ENCODE peak calls at places on chromosomes 7 and 10, in seven cellular contexts. One of them, this sample, is unnamed. For H3K9me3 and H3K27me3, the result is how much of the 10 kb centered on the place peaks cover.

GRCh38 chr10:124903119-124903518 is 38.8 kb upstream of the ZRANB1 start:
- DNase-seq in SK-N-SH: no peak
- DNase-seq in Panc1: no peak
- DNase-seq in tibial artery: no peak
- DNase-seq in suprapubic skin: peak
- DNase-seq in AG04450: no peak
- DNase-seq in body of pancreas: no peak
- DNase-seq in this sample: no peak

GRCh38 chr10:112242769-112243168 is 40.4 kb upstream of the TECTB start:
- DNase-seq in SK-N-SH: no peak
- DNase-seq in Panc1: no peak
- DNase-seq in tibial artery: no peak
- DNase-seq in suprapubic skin: no peak
- DNase-seq in AG04450: no peak
- DNase-seq in body of pancreas: no peak
- DNase-seq in this sample: no peak

GRCh38 chr10:4243651-4244050 is 458.6 kb upstream of the KLF6 start:
- DNase-seq in SK-N-SH: no peak
- DNase-seq in Panc1: peak
- DNase-seq in tibial artery: no peak
- DNase-seq in suprapubic skin: no peak
- DNase-seq in AG04450: peak
- DNase-seq in body of pancreas: peak
- DNase-seq in this sample: no peak

GRCh38 chr10:24953350-24954074 is 1.1 kb upstream of the PRTFDC1 start:
- DNase-seq in SK-N-SH: no peak
- DNase-seq in Panc1: no peak
- DNase-seq in tibial artery: no peak
- DNase-seq in suprapubic skin: no peak
- DNase-seq in AG04450: no peak
- DNase-seq in body of pancreas: no peak
- DNase-seq in this sample: no peak

GRCh38 chr10:101032637-101033201 is 1.7 kb downstream of the SFXN3 start:
- DNase-seq in SK-N-SH: peak
- DNase-seq in Panc1: no peak
- DNase-seq in tibial artery: peak
- DNase-seq in suprapubic skin: peak
- DNase-seq in AG04450: peak
- DNase-seq in body of pancreas: peak
- DNase-seq in this sample: peak

GRCh38 chr10:99888623-99889022 is 106.2 kb downstream of the ABCC2 start:
- DNase-seq in SK-N-SH: no peak
- DNase-seq in Panc1: no peak
- DNase-seq in tibial artery: no peak
- DNase-seq in suprapubic skin: no peak
- DNase-seq in AG04450: no peak
- DNase-seq in body of pancreas: no peak
- DNase-seq in this sample: no peak

GRCh38 chr7:84009051-84009450 is 185.5 kb downstream of the SEMA3A start:
- DNase-seq in SK-N-SH: no peak
- DNase-seq in Panc1: peak
- DNase-seq in tibial artery: no peak
- DNase-seq in suprapubic skin: no peak
- DNase-seq in AG04450: no peak
- DNase-seq in body of pancreas: no peak
- DNase-seq in this sample: no peak

GRCh38 chr7:151459726-151460473 is 20.0 kb upstream of the CRYGN start:
- DNase-seq in SK-N-SH: peak
- DNase-seq in Panc1: peak
- DNase-seq in tibial artery: peak
- DNase-seq in suprapubic skin: peak
- DNase-seq in AG04450: peak
- DNase-seq in body of pancreas: peak
- DNase-seq in this sample: no peak

GRCh38 chr10:119644215-119644826 is 6.9 kb upstream of the BAG3 start:
- DNase-seq in SK-N-SH: no peak
- DNase-seq in Panc1: no peak
- DNase-seq in tibial artery: no peak
- DNase-seq in suprapubic skin: no peak
- DNase-seq in AG04450: no peak
- DNase-seq in body of pancreas: no peak
- DNase-seq in this sample: no peak

GRCh38 chr7:95871078-95871848 is 98.9 kb downstream of the DYNC1I1 start:
- DNase-seq in SK-N-SH: peak
- DNase-seq in Panc1: peak
- DNase-seq in tibial artery: no peak
- DNase-seq in suprapubic skin: no peak
- DNase-seq in AG04450: peak
- DNase-seq in body of pancreas: peak
- DNase-seq in this sample: no peak

GRCh38 chr7:16492513-16493062 is 27.1 kb upstream of the SOSTDC1 start:
- DNase-seq in SK-N-SH: no peak
- DNase-seq in Panc1: no peak
- DNase-seq in tibial artery: no peak
- DNase-seq in suprapubic skin: no peak
- DNase-seq in AG04450: peak
- DNase-seq in body of pancreas: no peak
- DNase-seq in this sample: no peak

GRCh38 chr7:44046321-44047061 is 2.0 kb downstream of the DBNL start:
- DNase-seq in SK-N-SH: no peak
- DNase-seq in Panc1: no peak
- DNase-seq in tibial artery: no peak
- DNase-seq in suprapubic skin: no peak
- DNase-seq in AG04450: no peak
- DNase-seq in body of pancreas: peak
- DNase-seq in this sample: peak

GRCh38 chr7:98879198-98879988 is 1.1 kb downstream of the TRRAP start:
- DNase-seq in SK-N-SH: peak
- DNase-seq in Panc1: no peak
- DNase-seq in tibial artery: no peak
- DNase-seq in suprapubic skin: peak
- DNase-seq in AG04450: no peak
- DNase-seq in body of pancreas: peak
- DNase-seq in this sample: no peak

GRCh38 chr10:133285217-133285616 is 8.5 kb upstream of the ADAM8 start:
- DNase-seq in SK-N-SH: no peak
- DNase-seq in Panc1: no peak
- DNase-seq in tibial artery: no peak
- DNase-seq in suprapubic skin: no peak
- DNase-seq in AG04450: no peak
- DNase-seq in body of pancreas: no peak
- DNase-seq in this sample: no peak

GRCh38 chr7:2632717-2633537 is 1.1 kb downstream of the TTYH3 start:
- DNase-seq in SK-N-SH: peak
- DNase-seq in Panc1: no peak
- DNase-seq in tibial artery: peak
- DNase-seq in suprapubic skin: peak
- DNase-seq in AG04450: no peak
- DNase-seq in body of pancreas: peak
- DNase-seq in this sample: peak

GRCh38 chr10:127736222-127736914 is 617 bp upstream of the FOXI2 start:
- DNase-seq in SK-N-SH: no peak
- DNase-seq in Panc1: no peak
- DNase-seq in tibial artery: no peak
- DNase-seq in suprapubic skin: no peak
- DNase-seq in AG04450: no peak
- DNase-seq in body of pancreas: no peak
- DNase-seq in this sample: no peak

GRCh38 chr10:14016011-14016536 is 314.6 kb downstream of the FRMD4A start:
- DNase-seq in SK-N-SH: no peak
- DNase-seq in Panc1: no peak
- DNase-seq in tibial artery: peak
- DNase-seq in suprapubic skin: no peak
- DNase-seq in AG04450: no peak
- DNase-seq in body of pancreas: peak
- DNase-seq in this sample: no peak

GRCh38 chr7:99140813-99141212 is 3.1 kb downstream of the SMURF1 start:
- DNase-seq in SK-N-SH: no peak
- DNase-seq in Panc1: no peak
- DNase-seq in tibial artery: no peak
- DNase-seq in suprapubic skin: no peak
- DNase-seq in AG04450: no peak
- DNase-seq in body of pancreas: no peak
- DNase-seq in this sample: no peak

GRCh38 chr7:25392571-25393338 is 164.5 kb upstream of the NPVF start:
- DNase-seq in SK-N-SH: peak
- DNase-seq in Panc1: no peak
- DNase-seq in tibial artery: peak
- DNase-seq in suprapubic skin: no peak
- DNase-seq in AG04450: no peak
- DNase-seq in body of pancreas: peak
- DNase-seq in this sample: no peak

GRCh38 chr7:116691664-116692063 is 19.7 kb downstream of the MET start:
- DNase-seq in SK-N-SH: no peak
- DNase-seq in Panc1: no peak
- DNase-seq in tibial artery: no peak
- DNase-seq in suprapubic skin: no peak
- DNase-seq in AG04450: no peak
- DNase-seq in body of pancreas: no peak
- DNase-seq in this sample: no peak

GRCh38 chr7:153407291-153408046 is 644.7 kb upstream of the DPP6 start:
- DNase-seq in SK-N-SH: no peak
- DNase-seq in Panc1: no peak
- DNase-seq in tibial artery: no peak
- DNase-seq in suprapubic skin: no peak
- DNase-seq in AG04450: no peak
- DNase-seq in body of pancreas: no peak
- DNase-seq in this sample: no peak

GRCh38 chr7:153404781-153405279 is 645.3 kb downstream of the ACTR3B start:
- DNase-seq in SK-N-SH: no peak
- DNase-seq in Panc1: no peak
- DNase-seq in tibial artery: no peak
- DNase-seq in suprapubic skin: no peak
- DNase-seq in AG04450: no peak
- DNase-seq in body of pancreas: no peak
- DNase-seq in this sample: no peak

GRCh38 chr7:153406486-153406872 is 645.7 kb upstream of the DPP6 start:
- DNase-seq in SK-N-SH: no peak
- DNase-seq in Panc1: no peak
- DNase-seq in tibial artery: no peak
- DNase-seq in suprapubic skin: no peak
- DNase-seq in AG04450: no peak
- DNase-seq in body of pancreas: no peak
- DNase-seq in this sample: no peak

GRCh38 chr7:153405704-153406485 is 646.3 kb upstream of the DPP6 start:
- DNase-seq in SK-N-SH: no peak
- DNase-seq in Panc1: no peak
- DNase-seq in tibial artery: no peak
- DNase-seq in suprapubic skin: no peak
- DNase-seq in AG04450: no peak
- DNase-seq in body of pancreas: no peak
- DNase-seq in this sample: no peak

GRCh38 chr7:153408360-153409335 is 643.5 kb upstream of the DPP6 start:
- DNase-seq in SK-N-SH: no peak
- DNase-seq in Panc1: no peak
- DNase-seq in tibial artery: no peak
- DNase-seq in suprapubic skin: no peak
- DNase-seq in AG04450: no peak
- DNase-seq in body of pancreas: no peak
- DNase-seq in this sample: no peak
- H3K9me3 ChIP-seq in SK-N-SH: under half
- H3K9me3 ChIP-seq in Panc1: under half
- H3K9me3 ChIP-seq in tibial artery: under half
- H3K9me3 ChIP-seq in suprapubic skin: under half
- H3K9me3 ChIP-seq in AG04450: half or more
- H3K9me3 ChIP-seq in body of pancreas: under half
- H3K9me3 ChIP-seq in this sample: under half

GRCh38 chr7:128017460-128017859 is 13.8 kb downstream of the LRRC4 start:
- DNase-seq in SK-N-SH: no peak
- DNase-seq in Panc1: no peak
- DNase-seq in tibial artery: no peak
- DNase-seq in suprapubic skin: no peak
- DNase-seq in AG04450: no peak
- DNase-seq in body of pancreas: no peak
- DNase-seq in this sample: no peak
- TF ChIP-seq CTCF in SK-N-SH: no peak
- TF ChIP-seq CTCF in Panc1: no peak
- TF ChIP-seq CTCF in tibial artery: no peak
- TF ChIP-seq CTCF in suprapubic skin: no peak
- TF ChIP-seq CTCF in AG04450: no peak
- TF ChIP-seq CTCF in body of pancreas: no peak
- TF ChIP-seq CTCF in this sample: no peak

DNA sequence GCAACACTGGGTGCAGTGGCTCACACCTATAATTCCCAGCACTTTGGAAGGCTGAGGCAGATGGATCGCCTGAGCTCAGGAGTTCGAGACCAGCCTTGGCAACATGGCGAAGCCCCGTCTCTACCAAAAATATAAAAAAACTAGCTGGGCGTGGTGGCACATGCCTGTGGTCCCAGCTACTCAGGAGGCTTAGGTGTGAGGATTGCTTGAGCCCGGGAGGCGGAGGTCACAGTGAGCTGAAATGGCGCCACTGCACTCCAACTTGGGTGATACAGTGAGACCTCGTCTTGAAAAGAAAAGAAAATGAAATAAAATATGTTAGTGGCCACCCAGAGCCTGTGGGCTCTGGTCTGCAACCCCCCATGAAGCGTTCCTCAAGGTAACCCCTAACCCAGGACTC is 13.3 kb downstream of the ITPRIP start:
- DNase-seq in SK-N-SH: no peak
- DNase-seq in Panc1: no peak
- DNase-seq in tibial artery: peak
- DNase-seq in suprapubic skin: no peak
- DNase-seq in AG04450: no peak
- DNase-seq in body of pancreas: no peak
- DNase-seq in this sample: no peak
- H3K27me3 ChIP-seq in SK-N-SH: under half
- H3K27me3 ChIP-seq in Panc1: under half
- H3K27me3 ChIP-seq in tibial artery: under half
- H3K27me3 ChIP-seq in suprapubic skin: under half
- H3K27me3 ChIP-seq in AG04450: under half
- H3K27me3 ChIP-seq in body of pancreas: under half
- H3K27me3 ChIP-seq in this sample: under half

DNA sequence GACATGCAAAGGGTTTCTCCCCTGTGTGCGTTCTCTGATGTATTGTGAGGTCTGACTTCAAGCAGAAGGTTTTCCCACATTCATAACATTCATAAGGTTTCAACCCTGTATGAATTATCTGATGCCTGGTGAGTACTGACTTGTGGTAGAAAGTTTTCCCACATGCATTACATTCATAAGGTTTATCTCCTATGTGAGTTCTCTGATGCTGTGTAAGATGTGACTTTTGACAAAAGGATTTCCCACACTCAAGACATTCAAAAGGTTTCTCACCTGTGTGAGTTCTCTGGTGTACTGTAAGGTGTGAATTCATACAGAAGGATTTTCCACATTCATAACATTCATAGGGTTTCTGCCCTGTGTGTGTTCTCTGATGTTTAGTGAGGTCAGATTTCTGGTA is 45.1 kb downstream of the ZNF33B start:
- DNase-seq in SK-N-SH: no peak
- DNase-seq in Panc1: no peak
- DNase-seq in tibial artery: no peak
- DNase-seq in suprapubic skin: no peak
- DNase-seq in AG04450: no peak
- DNase-seq in body of pancreas: no peak
- DNase-seq in this sample: no peak
- H3K9me3 ChIP-seq in SK-N-SH: under half
- H3K9me3 ChIP-seq in Panc1: half or more
- H3K9me3 ChIP-seq in tibial artery: under half
- H3K9me3 ChIP-seq in suprapubic skin: under half
- H3K9me3 ChIP-seq in AG04450: under half
- H3K9me3 ChIP-seq in body of pancreas: under half
- H3K9me3 ChIP-seq in this sample: under half